ENCODE peak calls at places on chromosome 5, in six cellular contexts. Q, K, A, H, J and G are unnamed samples.

GRCh38 chr5:86866036-86866435 is 248.3 kb downstream of the COX7C start:
- DNase-seq in Q (no peak), K (no peak), A (no peak), H (no peak), J (no peak), G (no peak)

GRCh38 chr5:1007681-1008450 is 736 bp upstream of the NKD2 start:
- DNase-seq in Q (no peak), K (no peak), A (no peak), H (no peak), J (no peak), G (no peak)

GRCh38 chr5:100872409-100873190 is 30.5 kb downstream of the ST8SIA4 start:
- DNase-seq in Q (no peak), K (no peak), A (no peak), H (no peak), J (no peak), G (no peak)

GRCh38 chr5:111512026-111512405 is 319 bp downstream of the STARD4 start:
- DNase-seq in Q (no peak), K (no peak), A (peak), H (no peak), J (no peak), G (no peak)

GRCh38 chr5:169548315-169548714 is 35.3 kb upstream of the SPDL1 start:
- DNase-seq in Q (no peak), K (peak), A (no peak), H (no peak), J (peak), G (no peak)

GRCh38 chr5:1761453-1761755 is 38.2 kb downstream of the MRPL36 start:
- DNase-seq in Q (no peak), K (no peak), A (no peak), H (no peak), J (no peak), G (no peak)

GRCh38 chr5:43711496-43711895 is 108.5 kb downstream of the NNT start:
- DNase-seq in Q (no peak), K (no peak), A (no peak), H (no peak), J (peak), G (no peak)

GRCh38 chr5:58341485-58341884 is 118.4 kb downstream of the PLK2 start:
- DNase-seq in Q (no peak), K (no peak), A (no peak), H (no peak), J (no peak), G (no peak)

GRCh38 chr5:15452030-15452429 is 48.0 kb upstream of the FBXL7 start:
- DNase-seq in Q (no peak), K (no peak), A (no peak), H (no peak), J (no peak), G (no peak)

GRCh38 chr5:142325677-142326479 is 1.1 kb upstream of the SPRY4 start:
- DNase-seq in Q (no peak), K (peak), A (peak), H (no peak), J (peak), G (no peak)

GRCh38 chr5:113090336-113091106 is 113.9 kb downstream of the DCP2 start:
- DNase-seq in Q (no peak), K (no peak), A (no peak), H (no peak), J (peak), G (no peak)

GRCh38 chr5:177023247-177023703 is 779 bp downstream of the ZNF346 start:
- DNase-seq in Q (no peak), K (no peak), A (no peak), H (peak), J (peak), G (no peak)

GRCh38 chr5:177022386-177023246 is at the start of gene ZNF346:
- DNase-seq in Q (peak), K (peak), A (peak), H (peak), J (peak), G (no peak)

GRCh38 chr5:172659909-172660628 is 19.0 kb downstream of the NEURL1B start:
- DNase-seq in Q (peak), K (peak), A (peak), H (no peak), J (peak), G (no peak)

GRCh38 chr5:128303593-128303992 is 220.0 kb downstream of the SLC12A2 start:
- DNase-seq in Q (no peak), K (no peak), A (no peak), H (no peak), J (peak), G (no peak)

GRCh38 chr5:134114886-134115805 is 665 bp downstream of the TCF7 start:
- DNase-seq in Q (no peak), K (no peak), A (no peak), H (no peak), J (no peak), G (no peak)

GRCh38 chr5:110702704-110703103 is 23.8 kb downstream of the TMEM232 start:
- DNase-seq in Q (no peak), K (no peak), A (no peak), H (no peak), J (no peak), G (no peak)

GRCh38 chr5:157312492-157312891 is 46.6 kb downstream of the CYFIP2 start:
- DNase-seq in Q (peak), K (peak), A (no peak), H (peak), J (peak), G (peak)

GRCh38 chr5:33241826-33242225 is 198.9 kb upstream of the TARS1 start:
- DNase-seq in Q (no peak), K (no peak), A (no peak), H (no peak), J (no peak), G (peak)

GRCh38 chr5:146628950-146629349 is 113.0 kb upstream of the GPR151 start:
- DNase-seq in Q (no peak), K (no peak), A (no peak), H (no peak), J (no peak), G (no peak)

GRCh38 chr5:11609570-11610322 is 294.5 kb downstream of the CTNND2 start:
- DNase-seq in Q (no peak), K (no peak), A (no peak), H (no peak), J (no peak), G (no peak)

GRCh38 chr5:143887901-143888648 is 76.1 kb downstream of the HMHB1 start:
- DNase-seq in Q (no peak), K (peak), A (no peak), H (no peak), J (no peak), G (no peak)

GRCh38 chr5:130994496-130995253 is 170.4 kb downstream of the HINT1 start:
- DNase-seq in Q (no peak), K (no peak), A (no peak), H (no peak), J (no peak), G (no peak)

GRCh38 chr5:179284751-179285191 is 60.5 kb downstream of the ADAMTS2 start:
- DNase-seq in Q (no peak), K (no peak), A (no peak), H (no peak), J (no peak), G (no peak)

GRCh38 chr5:96629774-96630173 is 32.4 kb upstream of the CAST start:
- DNase-seq in Q (no peak), K (peak), A (no peak), H (no peak), J (peak), G (no peak)

GRCh38 chr5:150918613-150919012 is 13.8 kb upstream of the ZNF300 start:
- DNase-seq in Q (no peak), K (no peak), A (no peak), H (no peak), J (peak), G (no peak)

GRCh38 chr5:141250576-141250975 is 5.4 kb downstream of the PCDHB15 start:
- DNase-seq in Q (no peak), K (no peak), A (no peak), H (no peak), J (no peak), G (no peak)

GRCh38 chr5:156383510-156383909 is 56.5 kb downstream of the SGCD start:
- DNase-seq in Q (no peak), K (no peak), A (no peak), H (no peak), J (no peak), G (no peak)

GRCh38 chr5:174501461-174502069 is 222.8 kb upstream of the MSX2 start:
- DNase-seq in Q (no peak), K (peak), A (no peak), H (no peak), J (peak), G (no peak)

GRCh38 chr5:133756036-133756435 is 143.7 kb upstream of the FSTL4 start:
- DNase-seq in Q (no peak), K (no peak), A (no peak), H (no peak), J (no peak), G (no peak)

GRCh38 chr5:766666-767431 is 17.7 kb downstream of the ZDHHC11B start:
- DNase-seq in Q (no peak), K (no peak), A (no peak), H (no peak), J (no peak), G (no peak)

GRCh38 chr5:157193699-157194424 is 13.2 kb downstream of the ITK start:
- DNase-seq in Q (no peak), K (no peak), A (no peak), H (no peak), J (no peak), G (no peak)

GRCh38 chr5:140833993-140834392 is at the start of gene PCDHA7:
- DNase-seq in Q (no peak), K (no peak), A (no peak), H (no peak), J (peak), G (no peak)

GRCh38 chr5:132750471-132751230 is 3.4 kb downstream of the CCNI2 start:
- DNase-seq in Q (no peak), K (no peak), A (no peak), H (no peak), J (no peak), G (no peak)

GRCh38 chr5:146825033-146825432 is 53.5 kb downstream of the PPP2R2B start:
- DNase-seq in Q (no peak), K (peak), A (no peak), H (no peak), J (peak), G (no peak)

GRCh38 chr5:62343428-62343827 is 37.4 kb downstream of the KIF2A start:
- DNase-seq in Q (no peak), K (no peak), A (no peak), H (no peak), J (peak), G (no peak)

GRCh38 chr5:140324834-140325195 is 21.6 kb downstream of the HBEGF start:
- DNase-seq in Q (no peak), K (no peak), A (no peak), H (no peak), J (no peak), G (no peak)

GRCh38 chr5:158525663-158526062 is 574.1 kb downstream of the EBF1 start:
- DNase-seq in Q (no peak), K (no peak), A (no peak), H (no peak), J (no peak), G (no peak)